ENCODE peak calls at places on chromosomes 3 and 15, in seven cellular contexts. N, H, Z, G, E, I and O are unnamed samples.

GRCh38 chr15:48624700-48625099 is 20.8 kb downstream of the FBN1 start:
- DNase-seq in N (no peak), H (no peak), Z (no peak), G (no peak), E (no peak), I (no peak), O (no peak)

GRCh38 chr3:197380786-197381185 is 82.4 kb upstream of the DLG1 start:
- DNase-seq in N (no peak), H (no peak), Z (no peak), G (no peak), E (no peak), I (no peak), O (peak)

GRCh38 chr3:134776518-134776917 is 18.5 kb upstream of the EPHB1 start:
- DNase-seq in N (no peak), H (no peak), Z (no peak), G (no peak), E (peak), I (no peak), O (no peak)

GRCh38 chr3:12194209-12194608 is 35.5 kb upstream of the TIMP4 start:
- DNase-seq in N (no peak), H (no peak), Z (peak), G (peak), E (no peak), I (no peak), O (no peak)

GRCh38 chr15:30872341-30872748 is 31.4 kb upstream of the FAN1 start:
- DNase-seq in N (no peak), H (no peak), Z (no peak), G (no peak), E (no peak), I (no peak), O (no peak)

GRCh38 chr15:48834756-48835155 is 23.9 kb upstream of the CEP152 start:
- DNase-seq in N (no peak), H (no peak), Z (no peak), G (no peak), E (no peak), I (no peak), O (no peak)

GRCh38 chr3:14784087-14784596 is 34.6 kb upstream of the FGD5 start:
- DNase-seq in N (no peak), H (peak), Z (no peak), G (no peak), E (no peak), I (no peak), O (peak)

GRCh38 chr15:74808073-74808839 is 4.4 kb upstream of the LMAN1L start:
- DNase-seq in N (no peak), H (no peak), Z (no peak), G (no peak), E (no peak), I (no peak), O (no peak)

GRCh38 chr3:108757404-108757982 is at the start of gene RETNLB:
- DNase-seq in N (no peak), H (no peak), Z (no peak), G (no peak), E (no peak), I (no peak), O (no peak)

GRCh38 chr3:182248349-182248880 is 536.7 kb downstream of the SOX2 start:
- DNase-seq in N (peak), H (no peak), Z (peak), G (no peak), E (no peak), I (peak), O (peak)

GRCh38 chr3:190526787-190527767 is 13.2 kb downstream of the IL1RAP start:
- DNase-seq in N (no peak), H (no peak), Z (no peak), G (no peak), E (no peak), I (peak), O (no peak)

GRCh38 chr3:102169915-102170479 is 264.8 kb upstream of the ZPLD1 start:
- DNase-seq in N (no peak), H (no peak), Z (no peak), G (no peak), E (no peak), I (no peak), O (peak)

GRCh38 chr3:171457263-171458055 is 2.7 kb downstream of the TNIK start:
- DNase-seq in N (no peak), H (no peak), Z (no peak), G (no peak), E (no peak), I (no peak), O (no peak)

GRCh38 chr3:185717121-185717520 is 107.7 kb downstream of the IGF2BP2 start:
- DNase-seq in N (no peak), H (no peak), Z (no peak), G (no peak), E (no peak), I (no peak), O (no peak)

GRCh38 chr3:7707192-7707591 is 794.4 kb upstream of the LMCD1 start:
- DNase-seq in N (no peak), H (no peak), Z (no peak), G (no peak), E (no peak), I (no peak), O (no peak)

GRCh38 chr3:9067352-9067975 is 104.2 kb upstream of the RAD18 start:
- DNase-seq in N (peak), H (peak), Z (peak), G (peak), E (peak), I (peak), O (peak)

GRCh38 chr15:80904941-80905532 is 84.6 kb downstream of the MESD start:
- DNase-seq in N (no peak), H (no peak), Z (no peak), G (no peak), E (no peak), I (no peak), O (no peak)

GRCh38 chr3:177131927-177132636 is 65.2 kb downstream of the TBL1XR1 start:
- DNase-seq in N (no peak), H (no peak), Z (no peak), G (no peak), E (no peak), I (no peak), O (no peak)

GRCh38 chr15:76994496-76994895 is 430 bp upstream of the PSTPIP1 start:
- DNase-seq in N (no peak), H (no peak), Z (no peak), G (no peak), E (no peak), I (no peak), O (no peak)

GRCh38 chr3:154730221-154730620 is 300.2 kb upstream of the GPR149 start:
- DNase-seq in N (no peak), H (no peak), Z (no peak), G (no peak), E (no peak), I (no peak), O (peak)

GRCh38 chr3:11626084-11626463 is 17.6 kb downstream of the VGLL4 start:
- DNase-seq in N (no peak), H (no peak), Z (no peak), G (peak), E (no peak), I (no peak), O (no peak)

GRCh38 chr3:139180489-139180888 is 135.8 kb upstream of the PRR23C start:
- DNase-seq in N (no peak), H (no peak), Z (no peak), G (no peak), E (no peak), I (no peak), O (no peak)

GRCh38 chr3:77204788-77205187 is 164.9 kb downstream of the ROBO2 start:
- DNase-seq in N (no peak), H (no peak), Z (no peak), G (no peak), E (peak), I (no peak), O (no peak)

GRCh38 chr3:28028554-28028953 is 212.9 kb upstream of the CMC1 start:
- DNase-seq in N (no peak), H (no peak), Z (no peak), G (no peak), E (no peak), I (no peak), O (no peak)

GRCh38 chr3:129001817-129002572 is 891 bp downstream of the EFCC1 start:
- DNase-seq in N (no peak), H (no peak), Z (no peak), G (no peak), E (peak), I (no peak), O (peak)

GRCh38 chr15:70275461-70276138 is 177.9 kb upstream of the TLE3 start:
- DNase-seq in N (no peak), H (no peak), Z (no peak), G (no peak), E (no peak), I (no peak), O (no peak)
- TF ChIP-seq YY1 in N (no peak), H (no peak), Z (no peak), G (no peak), E (no peak), I (no peak), O (no peak)

GRCh38 chr3:69442771-69443197 is 56.9 kb upstream of the FRMD4B start:
- DNase-seq in N (no peak), H (no peak), Z (no peak), G (no peak), E (no peak), I (no peak), O (no peak)
- TF ChIP-seq YY1 in N (no peak), H (no peak), Z (no peak), G (no peak), E (no peak), I (no peak), O (no peak)

GRCh38 chr3:31157028-31157694 is 262.7 kb upstream of the GADL1 start:
- DNase-seq in N (no peak), H (no peak), Z (no peak), G (no peak), E (no peak), I (no peak), O (no peak)
- TF ChIP-seq YY1 in N (no peak), H (no peak), Z (no peak), G (no peak), E (no peak), I (no peak), O (no peak)

GRCh38 chr3:31879365-31879764 is 101.7 kb downstream of the OSBPL10 start:
- DNase-seq in N (no peak), H (no peak), Z (no peak), G (no peak), E (no peak), I (no peak), O (no peak)
- TF ChIP-seq YY1 in N (no peak), H (no peak), Z (no peak), G (no peak), E (no peak), I (no peak), O (no peak)

DNA sequence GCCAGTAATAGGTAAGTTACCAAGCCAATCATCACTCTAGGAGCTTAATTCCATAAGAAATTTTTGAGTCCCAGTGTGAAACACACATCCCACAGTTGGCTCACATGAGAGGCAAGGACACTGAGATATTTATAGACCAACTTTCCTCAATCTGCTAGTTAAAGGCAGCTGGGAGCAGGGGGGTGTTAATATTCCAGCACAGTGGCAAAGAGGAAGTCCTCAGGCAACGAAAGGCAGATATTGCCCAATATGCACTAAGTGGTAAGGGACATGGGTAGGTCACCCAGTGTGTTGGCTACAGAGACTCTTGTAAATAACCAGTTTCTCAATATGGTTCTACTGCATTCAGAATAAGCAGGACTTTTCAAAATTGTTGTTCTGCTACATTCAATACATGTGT is 61.0 kb downstream of the TOP2B start:
- DNase-seq in N (no peak), H (no peak), Z (no peak), G (no peak), E (no peak), I (no peak), O (no peak)
- TF ChIP-seq YY1 in N (no peak), H (no peak), Z (no peak), G (no peak), E (no peak), I (no peak), O (no peak)

GRCh38 chr3:168094580-168094876 is 1.2 kb downstream of the GOLIM4 start:
- DNase-seq in N (no peak), H (no peak), Z (no peak), G (no peak), E (no peak), I (no peak), O (no peak)
- TF ChIP-seq YY1 in N (no peak), H (no peak), Z (no peak), G (no peak), E (no peak), I (no peak), O (no peak)

GRCh38 chr15:58081891-58082290 is 16.4 kb upstream of the ALDH1A2 start:
- DNase-seq in N (no peak), H (no peak), Z (no peak), G (no peak), E (no peak), I (no peak), O (no peak)

GRCh38 chr15:58080398-58080797 is 14.9 kb upstream of the ALDH1A2 start:
- DNase-seq in N (no peak), H (no peak), Z (no peak), G (no peak), E (no peak), I (no peak), O (no peak)

GRCh38 chr15:58081446-58081845 is 15.9 kb upstream of the ALDH1A2 start:
- DNase-seq in N (no peak), H (no peak), Z (no peak), G (no peak), E (no peak), I (no peak), O (no peak)

GRCh38 chr15:58086479-58086878 is 21.0 kb upstream of the ALDH1A2 start:
- DNase-seq in N (no peak), H (no peak), Z (no peak), G (no peak), E (no peak), I (no peak), O (no peak)

DNA sequence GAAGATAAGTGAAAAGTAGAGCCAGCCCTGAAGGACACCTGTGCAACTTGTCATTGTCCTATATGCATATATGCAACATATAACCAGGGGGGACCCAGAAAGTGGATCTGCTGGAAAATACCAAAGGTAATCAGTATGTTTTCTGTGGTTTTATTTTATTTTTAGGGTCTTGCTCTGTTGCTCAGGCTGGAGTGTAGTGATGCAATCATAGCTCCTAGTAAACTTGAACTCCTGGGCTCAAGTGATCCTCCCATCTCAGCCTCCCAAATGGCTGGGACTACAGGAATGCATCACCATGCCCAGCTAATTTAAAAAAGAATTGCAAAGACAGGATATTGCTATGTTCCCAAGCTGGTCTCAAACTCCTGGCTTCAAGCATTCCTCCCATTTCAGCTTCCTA is 18.0 kb upstream of the ALDH1A2 start:
- DNase-seq in N (no peak), H (no peak), Z (no peak), G (no peak), E (no peak), I (no peak), O (no peak)
- TF ChIP-seq YY1 in N (no peak), H (no peak), Z (no peak), G (no peak), E (no peak), I (no peak), O (no peak)

GRCh38 chr15:36008719-36009118 is 462.8 kb upstream of the DPH6 start:
- DNase-seq in N (no peak), H (no peak), Z (no peak), G (no peak), E (no peak), I (no peak), O (no peak)

GRCh38 chr15:36007699-36008098 is 461.7 kb upstream of the DPH6 start:
- DNase-seq in N (no peak), H (no peak), Z (no peak), G (no peak), E (no peak), I (no peak), O (no peak)

GRCh38 chr15:35999211-35999610 is 453.2 kb upstream of the DPH6 start:
- DNase-seq in N (no peak), H (no peak), Z (no peak), G (no peak), E (no peak), I (no peak), O (no peak)

GRCh38 chr15:36005542-36005941 is 459.6 kb upstream of the DPH6 start:
- DNase-seq in N (no peak), H (no peak), Z (no peak), G (no peak), E (no peak), I (no peak), O (peak)

GRCh38 chr15:36004891-36005508 is 459.0 kb upstream of the DPH6 start:
- DNase-seq in N (no peak), H (no peak), Z (no peak), G (no peak), E (no peak), I (no peak), O (no peak)
- TF ChIP-seq YY1 in N (no peak), H (no peak), Z (no peak), G (no peak), E (no peak), I (no peak), O (no peak)

GRCh38 chr3:166123088-166123487 is 285.9 kb upstream of the BCHE start:
- DNase-seq in N (no peak), H (no peak), Z (no peak), G (no peak), E (no peak), I (no peak), O (no peak)
- TF ChIP-seq YY1 in N (no peak), H (no peak), Z (no peak), G (no peak), E (no peak), I (no peak), O (no peak)

GRCh38 chr3:34174740-34175139 is 376.3 kb downstream of the PDCD6IP start:
- DNase-seq in N (no peak), H (no peak), Z (no peak), G (no peak), E (no peak), I (no peak), O (no peak)
- TF ChIP-seq YY1 in N (no peak), H (no peak), Z (no peak), G (no peak), E (no peak), I (no peak), O (no peak)